ENCODE peak calls at places on chromosomes 4 and X, in seven cellular contexts. One of them, this sample, is unnamed. For H3K4me1, the result is how much of the 10 kb centered on the place peaks cover.

GRCh38 chrX:50114113-50114512 is 86.7 kb downstream of the AKAP4 start:
- DNase-seq in lower lobe of right lung: no peak
- DNase-seq in mesenchymal stem cell: no peak
- DNase-seq in heart left ventricle: no peak
- DNase-seq in A549: no peak
- DNase-seq in fibroblast of lung: no peak
- DNase-seq in effector memory CD4-positive, alpha-beta T cell: no peak
- DNase-seq in this sample: no peak

GRCh38 chr4:69991016-69991415 is 4.8 kb upstream of the STATH start:
- DNase-seq in effector memory CD4-positive, alpha-beta T cell: no peak
- DNase-seq in fibroblast of lung: no peak
- DNase-seq in lower lobe of right lung: no peak
- DNase-seq in heart left ventricle: no peak
- DNase-seq in A549: no peak
- DNase-seq in mesenchymal stem cell: no peak
- DNase-seq in this sample: no peak

GRCh38 chr4:71300964-71301363 is 37.9 kb upstream of the SLC4A4 start:
- DNase-seq in mesenchymal stem cell: no peak
- DNase-seq in lower lobe of right lung: no peak
- DNase-seq in effector memory CD4-positive, alpha-beta T cell: no peak
- DNase-seq in A549: no peak
- DNase-seq in heart left ventricle: no peak
- DNase-seq in fibroblast of lung: no peak
- DNase-seq in this sample: no peak

GRCh38 chr4:122548452-122548851 is 72.4 kb downstream of the IL21 start:
- DNase-seq in heart left ventricle: no peak
- DNase-seq in lower lobe of right lung: no peak
- DNase-seq in mesenchymal stem cell: peak
- DNase-seq in effector memory CD4-positive, alpha-beta T cell: no peak
- DNase-seq in fibroblast of lung: peak
- DNase-seq in A549: no peak
- DNase-seq in this sample: no peak

GRCh38 chr4:75702919-75703411 is 21.4 kb upstream of the USO1 start:
- DNase-seq in A549: no peak
- DNase-seq in mesenchymal stem cell: peak
- DNase-seq in heart left ventricle: no peak
- DNase-seq in lower lobe of right lung: no peak
- DNase-seq in fibroblast of lung: no peak
- DNase-seq in effector memory CD4-positive, alpha-beta T cell: no peak
- DNase-seq in this sample: no peak

GRCh38 chr4:148444296-148445070 is 2.3 kb upstream of the NR3C2 start:
- DNase-seq in effector memory CD4-positive, alpha-beta T cell: peak
- DNase-seq in lower lobe of right lung: peak
- DNase-seq in fibroblast of lung: peak
- DNase-seq in mesenchymal stem cell: peak
- DNase-seq in A549: no peak
- DNase-seq in heart left ventricle: peak
- DNase-seq in this sample: peak

GRCh38 chr4:91734682-91735081 is 569.1 kb upstream of the GRID2 start:
- DNase-seq in lower lobe of right lung: no peak
- DNase-seq in mesenchymal stem cell: no peak
- DNase-seq in A549: no peak
- DNase-seq in effector memory CD4-positive, alpha-beta T cell: no peak
- DNase-seq in fibroblast of lung: no peak
- DNase-seq in heart left ventricle: no peak
- DNase-seq in this sample: no peak

GRCh38 chr4:8847764-8848163 is 23.9 kb downstream of the HMX1 start:
- DNase-seq in A549: no peak
- DNase-seq in heart left ventricle: no peak
- DNase-seq in mesenchymal stem cell: no peak
- DNase-seq in effector memory CD4-positive, alpha-beta T cell: no peak
- DNase-seq in fibroblast of lung: no peak
- DNase-seq in lower lobe of right lung: no peak
- DNase-seq in this sample: no peak

GRCh38 chr4:186192068-186192751 is 843 bp downstream of the CYP4V2 start:
- DNase-seq in A549: peak
- DNase-seq in lower lobe of right lung: no peak
- DNase-seq in fibroblast of lung: peak
- DNase-seq in heart left ventricle: peak
- DNase-seq in effector memory CD4-positive, alpha-beta T cell: no peak
- DNase-seq in mesenchymal stem cell: peak
- DNase-seq in this sample: no peak

GRCh38 chr4:177108708-177109107 is 201.0 kb upstream of the NEIL3 start:
- DNase-seq in fibroblast of lung: peak
- DNase-seq in heart left ventricle: no peak
- DNase-seq in A549: no peak
- DNase-seq in effector memory CD4-positive, alpha-beta T cell: no peak
- DNase-seq in lower lobe of right lung: no peak
- DNase-seq in mesenchymal stem cell: peak
- DNase-seq in this sample: no peak

GRCh38 chrX:132592880-132593279 is 104.0 kb upstream of the MBNL3 start:
- DNase-seq in mesenchymal stem cell: peak
- DNase-seq in heart left ventricle: no peak
- DNase-seq in lower lobe of right lung: no peak
- DNase-seq in effector memory CD4-positive, alpha-beta T cell: no peak
- DNase-seq in fibroblast of lung: no peak
- DNase-seq in A549: no peak
- DNase-seq in this sample: no peak

GRCh38 chrX:118383120-118383519 is 37.2 kb downstream of the WDR44 start:
- DNase-seq in effector memory CD4-positive, alpha-beta T cell: no peak
- DNase-seq in heart left ventricle: no peak
- DNase-seq in A549: no peak
- DNase-seq in mesenchymal stem cell: no peak
- DNase-seq in lower lobe of right lung: no peak
- DNase-seq in fibroblast of lung: peak
- DNase-seq in this sample: no peak

GRCh38 chr4:7052923-7053715 is 9.9 kb downstream of the TADA2B start:
- DNase-seq in A549: no peak
- DNase-seq in lower lobe of right lung: peak
- DNase-seq in fibroblast of lung: peak
- DNase-seq in effector memory CD4-positive, alpha-beta T cell: no peak
- DNase-seq in heart left ventricle: peak
- DNase-seq in mesenchymal stem cell: peak
- DNase-seq in this sample: peak

GRCh38 chrX:109889289-109890006 is 113.5 kb upstream of the TMEM164 start:
- DNase-seq in A549: no peak
- DNase-seq in mesenchymal stem cell: peak
- DNase-seq in effector memory CD4-positive, alpha-beta T cell: no peak
- DNase-seq in fibroblast of lung: peak
- DNase-seq in lower lobe of right lung: no peak
- DNase-seq in heart left ventricle: no peak
- DNase-seq in this sample: no peak

GRCh38 chr4:140059159-140059558 is 94.8 kb downstream of the MAML3 start:
- DNase-seq in lower lobe of right lung: no peak
- DNase-seq in fibroblast of lung: no peak
- DNase-seq in heart left ventricle: no peak
- DNase-seq in A549: no peak
- DNase-seq in effector memory CD4-positive, alpha-beta T cell: no peak
- DNase-seq in mesenchymal stem cell: no peak
- DNase-seq in this sample: no peak

GRCh38 chrX:133482345-133483041 is 67.2 kb upstream of the GPC4 start:
- DNase-seq in A549: no peak
- DNase-seq in fibroblast of lung: peak
- DNase-seq in lower lobe of right lung: no peak
- DNase-seq in heart left ventricle: no peak
- DNase-seq in mesenchymal stem cell: peak
- DNase-seq in effector memory CD4-positive, alpha-beta T cell: no peak
- DNase-seq in this sample: no peak

GRCh38 chrX:13965531-13965930 is 64.2 kb downstream of the GEMIN8 start:
- DNase-seq in heart left ventricle: no peak
- DNase-seq in lower lobe of right lung: no peak
- DNase-seq in mesenchymal stem cell: no peak
- DNase-seq in A549: no peak
- DNase-seq in effector memory CD4-positive, alpha-beta T cell: no peak
- DNase-seq in fibroblast of lung: no peak
- DNase-seq in this sample: no peak

GRCh38 chr4:1309261-1310010 is 19.7 kb downstream of the MAEA start:
- DNase-seq in mesenchymal stem cell: peak
- DNase-seq in fibroblast of lung: peak
- DNase-seq in lower lobe of right lung: peak
- DNase-seq in heart left ventricle: peak
- DNase-seq in A549: no peak
- DNase-seq in effector memory CD4-positive, alpha-beta T cell: peak
- DNase-seq in this sample: peak

DNA sequence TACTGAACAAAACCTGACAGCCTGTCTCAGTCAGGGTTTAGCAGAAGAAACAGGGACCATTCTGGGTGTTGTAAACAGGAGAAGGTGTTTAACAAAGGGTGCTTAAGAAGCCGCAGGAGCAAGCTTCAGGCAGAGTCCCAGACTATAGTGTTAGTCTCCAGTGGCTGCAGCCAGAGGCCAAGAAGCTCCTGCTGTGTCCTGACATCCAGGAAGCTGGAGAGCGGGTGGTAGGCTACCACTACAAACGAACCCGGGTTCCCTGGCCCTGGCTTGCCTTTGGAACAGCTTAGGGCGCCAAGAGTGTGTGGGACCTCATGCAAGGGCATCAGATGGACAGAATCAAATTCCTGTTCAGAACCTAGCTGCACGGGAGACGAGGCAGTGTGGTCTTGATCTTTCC is 27.9 kb downstream of the TKTL1 start:
- DNase-seq in mesenchymal stem cell: no peak
- DNase-seq in lower lobe of right lung: no peak
- DNase-seq in heart left ventricle: no peak
- DNase-seq in effector memory CD4-positive, alpha-beta T cell: no peak
- DNase-seq in A549: no peak
- DNase-seq in fibroblast of lung: no peak
- DNase-seq in this sample: no peak
- H3K4me1 ChIP-seq in mesenchymal stem cell: under half
- H3K4me1 ChIP-seq in lower lobe of right lung: under half
- H3K4me1 ChIP-seq in heart left ventricle: under half
- H3K4me1 ChIP-seq in effector memory CD4-positive, alpha-beta T cell: under half
- H3K4me1 ChIP-seq in A549: under half
- H3K4me1 ChIP-seq in fibroblast of lung: under half
- H3K4me1 ChIP-seq in this sample: under half

GRCh38 chr4:141352328-141352727 is 131.6 kb downstream of the ZNF330 start:
- DNase-seq in mesenchymal stem cell: no peak
- DNase-seq in lower lobe of right lung: no peak
- DNase-seq in A549: no peak
- DNase-seq in fibroblast of lung: no peak
- DNase-seq in effector memory CD4-positive, alpha-beta T cell: no peak
- DNase-seq in heart left ventricle: no peak
- DNase-seq in this sample: no peak

GRCh38 chr4:141347738-141348524 is 127.2 kb downstream of the ZNF330 start:
- DNase-seq in heart left ventricle: no peak
- DNase-seq in effector memory CD4-positive, alpha-beta T cell: no peak
- DNase-seq in fibroblast of lung: no peak
- DNase-seq in lower lobe of right lung: no peak
- DNase-seq in A549: no peak
- DNase-seq in mesenchymal stem cell: peak
- DNase-seq in this sample: no peak

GRCh38 chr4:141346144-141346543 is 125.4 kb downstream of the ZNF330 start:
- DNase-seq in heart left ventricle: peak
- DNase-seq in lower lobe of right lung: no peak
- DNase-seq in effector memory CD4-positive, alpha-beta T cell: no peak
- DNase-seq in mesenchymal stem cell: peak
- DNase-seq in A549: peak
- DNase-seq in fibroblast of lung: peak
- DNase-seq in this sample: no peak

GRCh38 chr4:141350122-141350904 is 129.6 kb downstream of the ZNF330 start:
- DNase-seq in mesenchymal stem cell: peak
- DNase-seq in heart left ventricle: no peak
- DNase-seq in lower lobe of right lung: no peak
- DNase-seq in fibroblast of lung: peak
- DNase-seq in effector memory CD4-positive, alpha-beta T cell: no peak
- DNase-seq in A549: peak
- DNase-seq in this sample: no peak

DNA sequence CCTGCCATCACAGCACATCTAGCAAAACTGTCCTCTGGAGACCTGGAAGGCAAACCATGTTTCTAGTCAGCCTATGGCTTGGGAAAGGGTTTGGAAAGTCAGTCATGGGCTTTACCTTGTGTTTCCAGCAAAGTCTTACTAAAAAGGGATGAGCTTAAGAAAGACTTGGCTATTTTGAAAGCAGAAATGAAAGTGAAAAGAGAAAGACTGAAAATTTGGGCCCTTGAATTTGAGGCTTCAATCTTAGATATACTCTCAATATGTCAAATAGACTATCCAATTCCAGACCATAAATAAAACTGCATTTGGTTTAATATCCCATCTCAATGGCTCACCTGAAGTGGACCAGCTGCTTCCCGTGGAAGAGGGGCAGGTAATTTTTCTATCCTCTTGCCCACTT is 127.9 kb downstream of the ZNF330 start:
- DNase-seq in heart left ventricle: no peak
- DNase-seq in A549: no peak
- DNase-seq in lower lobe of right lung: no peak
- DNase-seq in mesenchymal stem cell: no peak
- DNase-seq in fibroblast of lung: no peak
- DNase-seq in effector memory CD4-positive, alpha-beta T cell: no peak
- DNase-seq in this sample: no peak
- H3K27ac ChIP-seq in heart left ventricle: no peak
- H3K27ac ChIP-seq in A549: peak
- H3K27ac ChIP-seq in lower lobe of right lung: no peak
- H3K27ac ChIP-seq in mesenchymal stem cell: no peak
- H3K27ac ChIP-seq in fibroblast of lung: no peak
- H3K27ac ChIP-seq in effector memory CD4-positive, alpha-beta T cell: no peak
- H3K27ac ChIP-seq in this sample: no peak

GRCh38 chr4:54440394-54441223 is 211.5 kb downstream of the PDGFRA start:
- DNase-seq in lower lobe of right lung: no peak
- DNase-seq in fibroblast of lung: peak
- DNase-seq in effector memory CD4-positive, alpha-beta T cell: no peak
- DNase-seq in A549: peak
- DNase-seq in heart left ventricle: no peak
- DNase-seq in mesenchymal stem cell: peak
- DNase-seq in this sample: no peak
- H3K4me3 ChIP-seq in lower lobe of right lung: peak
- H3K4me3 ChIP-seq in fibroblast of lung: no peak
- H3K4me3 ChIP-seq in effector memory CD4-positive, alpha-beta T cell: no peak
- H3K4me3 ChIP-seq in A549: no peak
- H3K4me3 ChIP-seq in heart left ventricle: no peak
- H3K4me3 ChIP-seq in mesenchymal stem cell: peak
- H3K4me3 ChIP-seq in this sample: peak

GRCh38 chrX:2705461-2705860 is 14.4 kb downstream of the CD99 start:
- DNase-seq in lower lobe of right lung: no peak
- DNase-seq in A549: no peak
- DNase-seq in fibroblast of lung: no peak
- DNase-seq in effector memory CD4-positive, alpha-beta T cell: no peak
- DNase-seq in heart left ventricle: no peak
- DNase-seq in mesenchymal stem cell: no peak
- DNase-seq in this sample: no peak
- H3K4me1 ChIP-seq in lower lobe of right lung: half or more
- H3K4me1 ChIP-seq in A549: half or more
- H3K4me1 ChIP-seq in fibroblast of lung: under half
- H3K4me1 ChIP-seq in effector memory CD4-positive, alpha-beta T cell: half or more
- H3K4me1 ChIP-seq in heart left ventricle: half or more
- H3K4me1 ChIP-seq in mesenchymal stem cell: under half
- H3K4me1 ChIP-seq in this sample: half or more